ENCODE peak calls at places on chromosomes 7 and 10, in seven cellular contexts. J is BE2C; B is right atrium auricular region; F is SK-N-SH; P is tibial artery; C is hepatocyte; O is effector memory CD4-positive, alpha-beta T cell. Z is an unnamed sample.

GRCh38 chr7:155992538-155992937 is 180.3 kb upstream of the SHH start:
- DNase-seq in P (no peak), C (no peak), J (no peak), F (no peak), O (no peak), B (peak; percentile 42), Z (no peak)

GRCh38 chr10:67242531-67242930 is 316.7 kb downstream of the LRRTM3 start:
- DNase-seq in C (no peak), J (no peak), O (no peak), F (no peak), B (no peak), P (no peak), Z (no peak)

GRCh38 chr7:101386558-101387199 is 24.0 kb downstream of the COL26A1 start:
- DNase-seq in J (peak; percentile 88), O (no peak), C (peak; percentile 40), P (no peak), F (peak; percentile 87), B (no peak), Z (no peak)

GRCh38 chr7:123725586-123726171 is 23.1 kb downstream of the WASL start:
- DNase-seq in B (no peak), J (no peak), C (no peak), P (no peak), O (no peak), F (no peak), Z (no peak)

GRCh38 chr7:30925913-30926312 is 14.3 kb downstream of the AQP1 start:
- DNase-seq in C (no peak), P (peak; percentile 18), F (peak; percentile 88), J (peak; percentile 38), B (no peak), O (no peak), Z (no peak)

GRCh38 chr7:100799037-100799896 is 28.1 kb downstream of the EPHB4 start:
- DNase-seq in P (peak; percentile 55), O (no peak), J (peak; percentile 69), F (peak; percentile 80), B (peak; percentile 70), C (peak; percentile 73), Z (peak; percentile 32)

GRCh38 chr7:128427289-128427891 is 17.6 kb upstream of the IMPDH1 start:
- DNase-seq in C (peak; percentile 79), F (peak; percentile 65), O (no peak), B (no peak), P (no peak), J (peak; percentile 44), Z (no peak)

GRCh38 chr10:24701447-24701846 is 22.2 kb downstream of the ARHGAP21 start:
- DNase-seq in F (no peak), C (no peak), P (no peak), O (no peak), B (no peak), J (no peak), Z (no peak)

GRCh38 chr7:108001759-108002725 is 919 bp downstream of the LAMB1 start:
- DNase-seq in J (peak; percentile 84), B (no peak), O (no peak), C (peak; percentile 45), P (no peak), F (peak; percentile 95), Z (no peak)

GRCh38 chr10:92027141-92027540 is 103.6 kb downstream of the BTAF1 start:
- DNase-seq in J (no peak), F (no peak), O (no peak), B (no peak), C (peak; percentile 17), P (no peak), Z (no peak)

DNA sequence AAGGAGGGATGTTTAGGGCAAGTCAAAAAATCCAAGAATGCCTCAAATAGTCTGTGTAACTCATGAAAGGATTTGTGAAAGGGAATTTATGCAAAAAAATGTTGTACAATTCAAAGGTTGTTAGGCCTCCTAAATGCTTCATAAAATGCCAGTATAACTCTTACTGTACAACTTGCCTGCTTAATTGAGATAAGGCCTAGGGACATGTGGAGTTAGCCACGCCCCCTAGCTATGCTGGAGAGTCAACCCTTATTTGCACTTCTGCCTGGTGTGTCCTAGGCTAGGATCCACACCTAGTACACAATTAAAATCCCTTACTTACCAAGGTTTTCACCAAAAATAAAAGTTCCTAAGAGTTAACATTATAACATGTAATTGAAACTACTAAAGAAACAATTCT is 77.2 kb downstream of the ZNF680 start:
- DNase-seq in O (no peak), J (no peak), B (no peak), F (no peak), C (no peak), P (no peak), Z (no peak)
- H3K9me3 ChIP-seq in O (no peaks in the 10 kb centered on the region), J (no peaks in the 10 kb centered on the region), B (no peaks in the 10 kb centered on the region), F (peaks cover 14% of the 10 kb centered on the region), C (peaks cover 4% of the 10 kb centered on the region), P (no peaks in the 10 kb centered on the region), Z (peaks cover 3% of the 10 kb centered on the region)

GRCh38 chr7:63012633-63013183 is 985.9 kb upstream of the ZNF722 start:
- DNase-seq in O (no peak), B (no peak), C (no peak), P (no peak), J (no peak), F (no peak), Z (no peak)

GRCh38 chr7:63009771-63010170 is 988.9 kb upstream of the ZNF722 start:
- DNase-seq in B (no peak), J (no peak), O (no peak), F (no peak), C (no peak), P (no peak), Z (no peak)

DNA sequence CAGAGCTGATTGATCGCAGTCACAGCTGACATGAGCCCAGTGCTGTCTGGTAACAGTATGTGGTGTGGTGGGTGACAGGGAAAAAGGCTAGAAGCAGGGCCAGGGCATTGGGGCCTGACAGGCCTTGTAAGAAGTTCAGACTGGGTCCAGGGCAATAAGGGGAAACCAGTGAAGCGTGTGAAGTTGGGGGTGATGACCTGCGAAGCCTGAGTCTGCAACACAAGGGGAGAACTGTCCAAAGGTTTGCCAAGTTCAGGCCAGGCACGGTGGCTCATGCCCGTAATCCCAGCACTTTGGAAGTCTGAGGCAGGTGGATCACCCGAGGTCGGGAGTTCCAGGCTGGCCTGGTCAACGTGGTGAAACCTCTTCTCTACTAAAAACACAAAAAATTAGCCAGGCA is 983.9 kb upstream of the ZNF722 start:
- DNase-seq in J (no peak), B (no peak), F (no peak), O (no peak), P (no peak), C (no peak), Z (no peak)
- H3K9me3 ChIP-seq in J (no peaks in the 10 kb centered on the region), B (no peaks in the 10 kb centered on the region), F (no peaks in the 10 kb centered on the region), O (no peaks in the 10 kb centered on the region), P (peaks cover 7% of the 10 kb centered on the region), C (peaks cover 7% of the 10 kb centered on the region), Z (no peaks in the 10 kb centered on the region)

GRCh38 chr10:133442967-133443924 is 10.5 kb upstream of the SCART1 start:
- DNase-seq in O (no peak), C (no peak), J (no peak), P (no peak), B (peak; percentile 38), F (peak; percentile 6), Z (no peak)
- H3K9me3 ChIP-seq in O (peaks cover 13% of the 10 kb centered on the region), C (peaks cover 8% of the 10 kb centered on the region), J (no peaks in the 10 kb centered on the region), P (peaks cover 17% of the 10 kb centered on the region), B (no peaks in the 10 kb centered on the region), F (peaks cover 10% of the 10 kb centered on the region), Z (peaks cover 3% of the 10 kb centered on the region)

DNA sequence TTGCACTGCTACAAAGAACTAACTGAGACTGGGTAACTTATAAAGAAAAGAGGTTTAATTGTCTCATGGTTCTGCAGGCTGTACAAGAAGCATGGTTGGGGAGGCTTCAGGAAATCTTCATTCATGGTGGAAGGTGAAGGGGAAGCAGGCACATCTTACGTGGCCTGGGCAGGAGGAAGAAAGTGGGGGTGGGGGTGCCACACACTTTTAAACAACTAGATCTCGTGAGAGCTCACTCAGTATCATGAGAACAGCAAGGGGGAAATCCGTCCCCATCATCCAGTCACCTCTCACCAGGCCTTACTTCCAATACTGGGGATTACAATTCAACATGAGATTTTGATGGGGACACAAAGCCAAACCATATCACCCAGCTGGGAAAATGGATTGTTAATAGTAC is 281.7 kb downstream of the AUTS2 start:
- DNase-seq in P (no peak), O (no peak), J (no peak), F (no peak), C (no peak), B (no peak), Z (no peak)
- H3K9me3 ChIP-seq in P (no peaks in the 10 kb centered on the region), O (no peaks in the 10 kb centered on the region), J (no peaks in the 10 kb centered on the region), F (no peaks in the 10 kb centered on the region), C (no peaks in the 10 kb centered on the region), B (no peaks in the 10 kb centered on the region), Z (no peaks in the 10 kb centered on the region)

GRCh38 chr7:63080406-63080805 is 918.2 kb upstream of the ZNF722 start:
- DNase-seq in F (no peak), C (no peak), J (no peak), P (no peak), O (no peak), B (no peak), Z (no peak)
- H3K9me3 ChIP-seq in F (peaks cover 14% of the 10 kb centered on the region), C (peaks cover 36% of the 10 kb centered on the region), J (peaks cover 10% of the 10 kb centered on the region), P (peaks cover 20% of the 10 kb centered on the region), O (peaks cover 5% of the 10 kb centered on the region), B (no peaks in the 10 kb centered on the region), Z (peaks cover 2% of the 10 kb centered on the region)

GRCh38 chr7:115812796-115813195 is 217.8 kb downstream of the TFEC start:
- DNase-seq in F (no peak), J (no peak), B (no peak), C (no peak), O (no peak), P (no peak), Z (no peak)
- H3K9me3 ChIP-seq in F (no peaks in the 10 kb centered on the region), J (no peaks in the 10 kb centered on the region), B (no peaks in the 10 kb centered on the region), C (no peaks in the 10 kb centered on the region), O (no peaks in the 10 kb centered on the region), P (no peaks in the 10 kb centered on the region), Z (no peaks in the 10 kb centered on the region)

DNA sequence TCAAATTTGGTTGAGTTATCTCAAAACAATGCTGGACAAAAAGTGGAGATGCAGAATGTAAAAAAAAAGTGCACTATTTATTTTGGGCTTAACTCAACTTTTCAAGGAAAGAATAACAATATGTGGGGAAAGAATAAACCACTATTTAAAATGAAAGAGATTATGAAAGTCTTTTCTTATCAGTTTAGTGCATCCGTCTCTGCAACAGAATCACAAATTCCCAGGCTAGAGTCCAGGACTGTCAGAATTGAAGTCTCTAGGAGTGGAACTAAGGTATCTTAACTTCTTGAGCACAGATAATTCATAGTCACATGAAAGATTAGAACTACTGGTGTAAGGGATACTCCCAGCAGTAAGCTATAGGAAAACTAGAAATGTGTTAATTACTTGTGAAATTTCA is 1200.3 kb upstream of the LRRN3 start:
- DNase-seq in J (no peak), P (no peak), C (no peak), B (no peak), O (no peak), F (no peak), Z (no peak)
- H3K9me3 ChIP-seq in J (peaks cover 3% of the 10 kb centered on the region), P (no peaks in the 10 kb centered on the region), C (no peaks in the 10 kb centered on the region), B (no peaks in the 10 kb centered on the region), O (no peaks in the 10 kb centered on the region), F (peaks cover 9% of the 10 kb centered on the region), Z (no peaks in the 10 kb centered on the region)

Z was measured in T-helper 17 cell.